ENCODE peak calls at places on chromosomes 11 and 22, in seven cellular contexts. I, U, A, O, L, M and N are unnamed samples.

GRCh38 chr11:93895106-93895862 is 44.9 kb upstream of the VSTM5 start:
- DNase-seq in L (no peak), O (no peak), A (peak), M (no peak), I (peak), U (peak), N (peak)

GRCh38 chr22:20904980-20905355 is 12.2 kb upstream of the CRKL start:
- DNase-seq in I (no peak), M (no peak), L (no peak), O (no peak), U (no peak), A (no peak), N (no peak)

GRCh38 chr22:44023404-44024287 is 456 bp upstream of the PARVB start:
- DNase-seq in M (no peak), U (peak), O (no peak), A (no peak), L (peak), I (peak), N (peak)

GRCh38 chr11:86592047-86592564 is 80.3 kb downstream of the ME3 start:
- DNase-seq in M (no peak), U (no peak), O (peak), L (no peak), A (no peak), I (peak), N (no peak)

GRCh38 chr11:131460931-131461330 is 90.5 kb downstream of the NTM start:
- DNase-seq in I (no peak), O (no peak), M (no peak), A (no peak), L (no peak), U (no peak), N (no peak)

GRCh38 chr11:77003954-77004353 is 30.2 kb upstream of the B3GNT6 start:
- DNase-seq in A (no peak), I (peak), U (no peak), M (no peak), O (no peak), L (no peak), N (no peak)

GRCh38 chr11:128894296-128894681 is 3.1 kb downstream of the KCNJ5 start:
- DNase-seq in O (no peak), L (no peak), I (no peak), U (no peak), A (no peak), M (no peak), N (no peak)

GRCh38 chr11:86134580-86135318 is 65.9 kb upstream of the PICALM start:
- DNase-seq in A (no peak), U (no peak), M (no peak), O (no peak), L (no peak), I (no peak), N (no peak)

GRCh38 chr11:46674463-46675287 is 25.7 kb downstream of the ARHGAP1 start:
- DNase-seq in O (no peak), M (no peak), L (no peak), A (no peak), I (peak), U (peak), N (no peak)

GRCh38 chr11:67434395-67434881 is 3.0 kb downstream of the PTPRCAP start:
- DNase-seq in L (peak), M (no peak), I (no peak), O (no peak), U (no peak), A (no peak), N (no peak)

GRCh38 chr11:44600739-44601416 is 35.4 kb downstream of the CD82 start:
- DNase-seq in M (no peak), I (no peak), U (no peak), A (peak), O (peak), L (peak), N (no peak)